ENCODE peak calls at places on chromosomes 7 and 10, in ten cellular contexts. One of them, this sample, is unnamed.

GRCh38 chr7:16559497-16560223 is 33.0 kb downstream of the LRRC72 start:
- DNase-seq in effector CD4-positive, alpha-beta T cell: no peak
- DNase-seq in cardiac muscle cell: no peak
- DNase-seq in stimulated activated CD8-positive, alpha-beta memory T cell treated with anti-CD3 and anti-CD28 coated beads, Interleukin-7, amount 100 ng/mL, for 1 hour: no peak
- DNase-seq in NCI-H69: no peak
- DNase-seq in choroid plexus epithelial cell: no peak
- DNase-seq in activated T-helper 1 cell treated with anti-CD3 and anti-CD28 coated beads, Interleukin-12 subunit alpha, Interleukin-12 subunit beta, Interleukin-2, Interleukin-4 antibody, amounts not matched to agents 30 ng/mL and 10 ng/mL and 1 ng/mL, durations not matched to agents 14 hours and 24 hours and 36 hours: no peak
- DNase-seq in HTR-8/SVneo: no peak
- DNase-seq in GM13976: no peak
- DNase-seq in activated CD4-positive, CD25-positive, alpha-beta regulatory T cell: no peak
- DNase-seq in this sample: no peak

GRCh38 chr10:117134084-117135025 is 3.7 kb downstream of the VAX1 start:
- DNase-seq in activated CD4-positive, CD25-positive, alpha-beta regulatory T cell: no peak
- DNase-seq in GM13976: no peak
- DNase-seq in HTR-8/SVneo: no peak
- DNase-seq in choroid plexus epithelial cell: no peak
- DNase-seq in effector CD4-positive, alpha-beta T cell: no peak
- DNase-seq in NCI-H69: no peak
- DNase-seq in stimulated activated CD8-positive, alpha-beta memory T cell treated with anti-CD3 and anti-CD28 coated beads, Interleukin-7, amount 100 ng/mL, for 1 hour: no peak
- DNase-seq in activated T-helper 1 cell treated with anti-CD3 and anti-CD28 coated beads, Interleukin-12 subunit alpha, Interleukin-12 subunit beta, Interleukin-2, Interleukin-4 antibody, amounts not matched to agents 30 ng/mL and 10 ng/mL and 1 ng/mL, durations not matched to agents 14 hours and 24 hours and 36 hours: no peak
- DNase-seq in cardiac muscle cell: no peak
- DNase-seq in this sample: no peak

GRCh38 chr10:124511205-124512039 is 49.8 kb downstream of the LHPP start:
- DNase-seq in GM13976: no peak
- DNase-seq in cardiac muscle cell: no peak
- DNase-seq in NCI-H69: no peak
- DNase-seq in effector CD4-positive, alpha-beta T cell: no peak
- DNase-seq in activated CD4-positive, CD25-positive, alpha-beta regulatory T cell: no peak
- DNase-seq in activated T-helper 1 cell treated with anti-CD3 and anti-CD28 coated beads, Interleukin-12 subunit alpha, Interleukin-12 subunit beta, Interleukin-2, Interleukin-4 antibody, amounts not matched to agents 30 ng/mL and 10 ng/mL and 1 ng/mL, durations not matched to agents 14 hours and 24 hours and 36 hours: no peak
- DNase-seq in choroid plexus epithelial cell: no peak
- DNase-seq in HTR-8/SVneo: no peak
- DNase-seq in stimulated activated CD8-positive, alpha-beta memory T cell treated with anti-CD3 and anti-CD28 coated beads, Interleukin-7, amount 100 ng/mL, for 1 hour: no peak
- DNase-seq in this sample: no peak

GRCh38 chr7:45394117-45394708 is 180.0 kb upstream of the ADCY1 start:
- DNase-seq in cardiac muscle cell: no peak
- DNase-seq in effector CD4-positive, alpha-beta T cell: no peak
- DNase-seq in HTR-8/SVneo: no peak
- DNase-seq in choroid plexus epithelial cell: no peak
- DNase-seq in activated CD4-positive, CD25-positive, alpha-beta regulatory T cell: no peak
- DNase-seq in activated T-helper 1 cell treated with anti-CD3 and anti-CD28 coated beads, Interleukin-12 subunit alpha, Interleukin-12 subunit beta, Interleukin-2, Interleukin-4 antibody, amounts not matched to agents 30 ng/mL and 10 ng/mL and 1 ng/mL, durations not matched to agents 14 hours and 24 hours and 36 hours: no peak
- DNase-seq in stimulated activated CD8-positive, alpha-beta memory T cell treated with anti-CD3 and anti-CD28 coated beads, Interleukin-7, amount 100 ng/mL, for 1 hour: no peak
- DNase-seq in GM13976: no peak
- DNase-seq in NCI-H69: no peak
- DNase-seq in this sample: no peak

GRCh38 chr10:60870803-60871202 is 73.2 kb downstream of the RHOBTB1 start:
- DNase-seq in effector CD4-positive, alpha-beta T cell: no peak
- DNase-seq in stimulated activated CD8-positive, alpha-beta memory T cell treated with anti-CD3 and anti-CD28 coated beads, Interleukin-7, amount 100 ng/mL, for 1 hour: no peak
- DNase-seq in activated CD4-positive, CD25-positive, alpha-beta regulatory T cell: no peak
- DNase-seq in activated T-helper 1 cell treated with anti-CD3 and anti-CD28 coated beads, Interleukin-12 subunit alpha, Interleukin-12 subunit beta, Interleukin-2, Interleukin-4 antibody, amounts not matched to agents 30 ng/mL and 10 ng/mL and 1 ng/mL, durations not matched to agents 14 hours and 24 hours and 36 hours: no peak
- DNase-seq in cardiac muscle cell: no peak
- DNase-seq in choroid plexus epithelial cell: no peak
- DNase-seq in NCI-H69: peak
- DNase-seq in HTR-8/SVneo: no peak
- DNase-seq in GM13976: no peak
- DNase-seq in this sample: no peak

GRCh38 chr7:155009570-155010157 is 6.7 kb upstream of the PAXIP1 start:
- DNase-seq in cardiac muscle cell: peak
- DNase-seq in HTR-8/SVneo: no peak
- DNase-seq in NCI-H69: peak
- DNase-seq in stimulated activated CD8-positive, alpha-beta memory T cell treated with anti-CD3 and anti-CD28 coated beads, Interleukin-7, amount 100 ng/mL, for 1 hour: no peak
- DNase-seq in activated CD4-positive, CD25-positive, alpha-beta regulatory T cell: no peak
- DNase-seq in choroid plexus epithelial cell: peak
- DNase-seq in effector CD4-positive, alpha-beta T cell: peak
- DNase-seq in activated T-helper 1 cell treated with anti-CD3 and anti-CD28 coated beads, Interleukin-12 subunit alpha, Interleukin-12 subunit beta, Interleukin-2, Interleukin-4 antibody, amounts not matched to agents 30 ng/mL and 10 ng/mL and 1 ng/mL, durations not matched to agents 14 hours and 24 hours and 36 hours: no peak
- DNase-seq in GM13976: no peak
- DNase-seq in this sample: no peak

GRCh38 chr10:3754727-3755439 is 30.1 kb downstream of the KLF6 start:
- DNase-seq in HTR-8/SVneo: peak
- DNase-seq in effector CD4-positive, alpha-beta T cell: no peak
- DNase-seq in activated CD4-positive, CD25-positive, alpha-beta regulatory T cell: no peak
- DNase-seq in NCI-H69: no peak
- DNase-seq in cardiac muscle cell: peak
- DNase-seq in activated T-helper 1 cell treated with anti-CD3 and anti-CD28 coated beads, Interleukin-12 subunit alpha, Interleukin-12 subunit beta, Interleukin-2, Interleukin-4 antibody, amounts not matched to agents 30 ng/mL and 10 ng/mL and 1 ng/mL, durations not matched to agents 14 hours and 24 hours and 36 hours: no peak
- DNase-seq in choroid plexus epithelial cell: peak
- DNase-seq in GM13976: no peak
- DNase-seq in stimulated activated CD8-positive, alpha-beta memory T cell treated with anti-CD3 and anti-CD28 coated beads, Interleukin-7, amount 100 ng/mL, for 1 hour: no peak
- DNase-seq in this sample: peak

GRCh38 chr10:33258951-33259350 is 75.5 kb downstream of the NRP1 start:
- DNase-seq in HTR-8/SVneo: peak
- DNase-seq in GM13976: no peak
- DNase-seq in activated CD4-positive, CD25-positive, alpha-beta regulatory T cell: no peak
- DNase-seq in activated T-helper 1 cell treated with anti-CD3 and anti-CD28 coated beads, Interleukin-12 subunit alpha, Interleukin-12 subunit beta, Interleukin-2, Interleukin-4 antibody, amounts not matched to agents 30 ng/mL and 10 ng/mL and 1 ng/mL, durations not matched to agents 14 hours and 24 hours and 36 hours: no peak
- DNase-seq in cardiac muscle cell: peak
- DNase-seq in choroid plexus epithelial cell: peak
- DNase-seq in stimulated activated CD8-positive, alpha-beta memory T cell treated with anti-CD3 and anti-CD28 coated beads, Interleukin-7, amount 100 ng/mL, for 1 hour: no peak
- DNase-seq in effector CD4-positive, alpha-beta T cell: no peak
- DNase-seq in NCI-H69: no peak
- DNase-seq in this sample: peak

GRCh38 chr10:90675621-90676020 is 182.2 kb downstream of the HTR7 start:
- DNase-seq in activated T-helper 1 cell treated with anti-CD3 and anti-CD28 coated beads, Interleukin-12 subunit alpha, Interleukin-12 subunit beta, Interleukin-2, Interleukin-4 antibody, amounts not matched to agents 30 ng/mL and 10 ng/mL and 1 ng/mL, durations not matched to agents 14 hours and 24 hours and 36 hours: no peak
- DNase-seq in HTR-8/SVneo: no peak
- DNase-seq in NCI-H69: no peak
- DNase-seq in effector CD4-positive, alpha-beta T cell: no peak
- DNase-seq in GM13976: no peak
- DNase-seq in choroid plexus epithelial cell: peak
- DNase-seq in cardiac muscle cell: peak
- DNase-seq in activated CD4-positive, CD25-positive, alpha-beta regulatory T cell: no peak
- DNase-seq in stimulated activated CD8-positive, alpha-beta memory T cell treated with anti-CD3 and anti-CD28 coated beads, Interleukin-7, amount 100 ng/mL, for 1 hour: no peak
- DNase-seq in this sample: peak

GRCh38 chr10:106511917-106512316 is 652.6 kb downstream of the SORCS1 start:
- DNase-seq in cardiac muscle cell: no peak
- DNase-seq in choroid plexus epithelial cell: no peak
- DNase-seq in GM13976: no peak
- DNase-seq in HTR-8/SVneo: no peak
- DNase-seq in NCI-H69: no peak
- DNase-seq in activated CD4-positive, CD25-positive, alpha-beta regulatory T cell: no peak
- DNase-seq in effector CD4-positive, alpha-beta T cell: no peak
- DNase-seq in stimulated activated CD8-positive, alpha-beta memory T cell treated with anti-CD3 and anti-CD28 coated beads, Interleukin-7, amount 100 ng/mL, for 1 hour: no peak
- DNase-seq in activated T-helper 1 cell treated with anti-CD3 and anti-CD28 coated beads, Interleukin-12 subunit alpha, Interleukin-12 subunit beta, Interleukin-2, Interleukin-4 antibody, amounts not matched to agents 30 ng/mL and 10 ng/mL and 1 ng/mL, durations not matched to agents 14 hours and 24 hours and 36 hours: no peak
- DNase-seq in this sample: no peak

GRCh38 chr10:75108684-75109458 is 2.6 kb upstream of the SAMD8 start:
- DNase-seq in activated T-helper 1 cell treated with anti-CD3 and anti-CD28 coated beads, Interleukin-12 subunit alpha, Interleukin-12 subunit beta, Interleukin-2, Interleukin-4 antibody, amounts not matched to agents 30 ng/mL and 10 ng/mL and 1 ng/mL, durations not matched to agents 14 hours and 24 hours and 36 hours: no peak
- DNase-seq in NCI-H69: peak
- DNase-seq in GM13976: no peak
- DNase-seq in HTR-8/SVneo: peak
- DNase-seq in effector CD4-positive, alpha-beta T cell: no peak
- DNase-seq in choroid plexus epithelial cell: no peak
- DNase-seq in cardiac muscle cell: peak
- DNase-seq in activated CD4-positive, CD25-positive, alpha-beta regulatory T cell: no peak
- DNase-seq in stimulated activated CD8-positive, alpha-beta memory T cell treated with anti-CD3 and anti-CD28 coated beads, Interleukin-7, amount 100 ng/mL, for 1 hour: no peak
- DNase-seq in this sample: peak

GRCh38 chr10:4023997-4024396 is 239.0 kb upstream of the KLF6 start:
- DNase-seq in activated CD4-positive, CD25-positive, alpha-beta regulatory T cell: no peak
- DNase-seq in cardiac muscle cell: no peak
- DNase-seq in HTR-8/SVneo: peak
- DNase-seq in choroid plexus epithelial cell: peak
- DNase-seq in activated T-helper 1 cell treated with anti-CD3 and anti-CD28 coated beads, Interleukin-12 subunit alpha, Interleukin-12 subunit beta, Interleukin-2, Interleukin-4 antibody, amounts not matched to agents 30 ng/mL and 10 ng/mL and 1 ng/mL, durations not matched to agents 14 hours and 24 hours and 36 hours: no peak
- DNase-seq in stimulated activated CD8-positive, alpha-beta memory T cell treated with anti-CD3 and anti-CD28 coated beads, Interleukin-7, amount 100 ng/mL, for 1 hour: no peak
- DNase-seq in NCI-H69: peak
- DNase-seq in effector CD4-positive, alpha-beta T cell: no peak
- DNase-seq in GM13976: no peak
- DNase-seq in this sample: no peak